ENCODE peak calls at places on chromosome 18, in ten cellular contexts. S, X, K, H, E, G, D, F, V and N are unnamed samples.

GRCh38 chr18:42446195-42446594 is 491.2 kb downstream of the PIK3C3 start:
- DNase-seq in S (no peak), X (peak), K (no peak), H (no peak), E (peak), G (no peak), D (no peak), F (no peak), V (no peak), N (no peak)

GRCh38 chr18:74775239-74775638 is 177.6 kb downstream of the ZNF407 start:
- DNase-seq in S (no peak), X (no peak), K (no peak), H (no peak), E (peak), G (no peak), D (no peak), F (no peak), V (no peak), N (no peak)

GRCh38 chr18:44679912-44680270 is 797 bp upstream of the SETBP1 start:
- DNase-seq in S (no peak), X (no peak), K (no peak), H (peak), E (peak), G (no peak), D (peak), F (peak), V (no peak), N (peak)

GRCh38 chr18:76484749-76485387 is 10.2 kb downstream of the ZNF516 start:
- DNase-seq in S (no peak), X (no peak), K (no peak), H (no peak), E (no peak), G (no peak), D (no peak), F (no peak), V (no peak), N (no peak)

GRCh38 chr18:54327818-54328217 is 29.8 kb downstream of the STARD6 start:
- DNase-seq in S (no peak), X (no peak), K (no peak), H (no peak), E (no peak), G (no peak), D (no peak), F (no peak), V (no peak), N (no peak)

GRCh38 chr18:29882620-29883019 is 1159.9 kb downstream of the DSC3 start:
- DNase-seq in S (no peak), X (no peak), K (no peak), H (no peak), E (no peak), G (no peak), D (no peak), F (no peak), V (no peak), N (no peak)

GRCh38 chr18:3872651-3873050 is 422.7 kb downstream of the TGIF1 start:
- DNase-seq in S (no peak), X (no peak), K (no peak), H (no peak), E (no peak), G (no peak), D (no peak), F (no peak), V (no peak), N (no peak)

GRCh38 chr18:12930908-12931307 is 16.9 kb upstream of the SEH1L start:
- DNase-seq in S (no peak), X (no peak), K (no peak), H (no peak), E (no peak), G (no peak), D (no peak), F (no peak), V (no peak), N (no peak)

GRCh38 chr18:987325-988186 is 82.9 kb downstream of the ADCYAP1 start:
- DNase-seq in S (no peak), X (peak), K (no peak), H (no peak), E (no peak), G (no peak), D (no peak), F (no peak), V (no peak), N (no peak)

GRCh38 chr18:76839395-76839794 is 17.0 kb downstream of the ZNF236 start:
- DNase-seq in S (no peak), X (no peak), K (no peak), H (no peak), E (no peak), G (no peak), D (no peak), F (no peak), V (no peak), N (no peak)

GRCh38 chr18:56563568-56563967 is 74.8 kb downstream of the TXNL1 start:
- DNase-seq in S (no peak), X (no peak), K (no peak), H (no peak), E (peak), G (no peak), D (no peak), F (no peak), V (no peak), N (no peak)

GRCh38 chr18:3966985-3967856 is 487.9 kb downstream of the DLGAP1 start:
- DNase-seq in S (no peak), X (peak), K (no peak), H (no peak), E (no peak), G (no peak), D (no peak), F (no peak), V (no peak), N (no peak)

GRCh38 chr18:23307567-23308295 is 145.4 kb upstream of the RIOK3 start:
- DNase-seq in S (peak), X (no peak), K (no peak), H (no peak), E (peak), G (no peak), D (peak), F (peak), V (peak), N (no peak)

GRCh38 chr18:44592639-44593038 is 88.0 kb upstream of the SETBP1 start:
- DNase-seq in S (no peak), X (no peak), K (no peak), H (no peak), E (peak), G (no peak), D (no peak), F (no peak), V (no peak), N (no peak)

GRCh38 chr18:79123948-79124347 is 54.8 kb downstream of the ATP9B start:
- DNase-seq in S (no peak), X (no peak), K (no peak), H (no peak), E (no peak), G (no peak), D (no peak), F (no peak), V (no peak), N (no peak)

GRCh38 chr18:74682998-74683311 is 85.3 kb downstream of the ZNF407 start:
- DNase-seq in S (no peak), X (no peak), K (no peak), H (peak), E (no peak), G (peak), D (no peak), F (no peak), V (no peak), N (no peak)

GRCh38 chr18:59057969-59058368 is 81.7 kb upstream of the SEC11C start:
- DNase-seq in S (no peak), X (no peak), K (no peak), H (no peak), E (no peak), G (no peak), D (no peak), F (no peak), V (no peak), N (no peak)

GRCh38 chr18:51193621-51194287 is 3.7 kb downstream of the MEX3C start:
- DNase-seq in S (no peak), X (no peak), K (no peak), H (no peak), E (peak), G (no peak), D (no peak), F (no peak), V (no peak), N (no peak)

GRCh38 chr18:13809521-13810252 is 14.3 kb upstream of the MC5R start:
- DNase-seq in S (no peak), X (no peak), K (no peak), H (no peak), E (no peak), G (no peak), D (no peak), F (no peak), V (no peak), N (no peak)

GRCh38 chr18:77130229-77131099 is 2.1 kb downstream of the MBP start:
- DNase-seq in S (no peak), X (no peak), K (no peak), H (no peak), E (no peak), G (no peak), D (no peak), F (no peak), V (no peak), N (no peak)

GRCh38 chr18:46211816-46212215 is 107.6 kb downstream of the HAUS1 start:
- DNase-seq in S (no peak), X (no peak), K (no peak), H (no peak), E (peak), G (no peak), D (no peak), F (no peak), V (no peak), N (no peak)

GRCh38 chr18:79531386-79531785 is 135.7 kb downstream of the NFATC1 start:
- DNase-seq in S (no peak), X (no peak), K (no peak), H (no peak), E (no peak), G (no peak), D (no peak), F (peak), V (no peak), N (peak)

GRCh38 chr18:2617974-2618373 is 37.6 kb upstream of the SMCHD1 start:
- DNase-seq in S (no peak), X (no peak), K (no peak), H (no peak), E (no peak), G (no peak), D (no peak), F (no peak), V (no peak), N (no peak)

GRCh38 chr18:41484069-41484468 is 471.0 kb upstream of the PIK3C3 start:
- DNase-seq in S (no peak), X (no peak), K (no peak), H (no peak), E (no peak), G (no peak), D (no peak), F (no peak), V (no peak), N (no peak)

GRCh38 chr18:34890486-34891085 is 150.6 kb upstream of the MAPRE2 start:
- DNase-seq in S (no peak), X (no peak), K (no peak), H (no peak), E (no peak), G (no peak), D (no peak), F (no peak), V (no peak), N (no peak)

GRCh38 chr18:74457043-74457742 is at the start of gene DIPK1C:
- DNase-seq in S (no peak), X (no peak), K (no peak), H (no peak), E (no peak), G (no peak), D (peak), F (no peak), V (no peak), N (no peak)

GRCh38 chr18:23244431-23244830 is 109.1 kb downstream of the CABLES1 start:
- DNase-seq in S (no peak), X (no peak), K (no peak), H (peak), E (no peak), G (no peak), D (no peak), F (no peak), V (no peak), N (no peak)

GRCh38 chr18:67232991-67233390 is 283.5 kb downstream of the DSEL start:
- DNase-seq in S (no peak), X (no peak), K (no peak), H (no peak), E (no peak), G (no peak), D (no peak), F (no peak), V (no peak), N (no peak)

GRCh38 chr18:9803698-9804516 is 81.9 kb upstream of the TXNDC2 start:
- DNase-seq in S (no peak), X (no peak), K (no peak), H (peak), E (peak), G (no peak), D (no peak), F (no peak), V (no peak), N (no peak)

GRCh38 chr18:58911766-58912165 is 47.1 kb downstream of the ZNF532 start:
- DNase-seq in S (no peak), X (no peak), K (no peak), H (no peak), E (peak), G (no peak), D (no peak), F (no peak), V (no peak), N (no peak)

GRCh38 chr18:13366541-13366940 is 148.0 kb downstream of the LDLRAD4 start:
- DNase-seq in S (no peak), X (no peak), K (no peak), H (no peak), E (no peak), G (no peak), D (no peak), F (no peak), V (no peak), N (no peak)

GRCh38 chr18:21064347-21064746 is 47.3 kb downstream of the ROCK1 start:
- DNase-seq in S (no peak), X (no peak), K (no peak), H (no peak), E (peak), G (no peak), D (no peak), F (no peak), V (no peak), N (no peak)